ENCODE peak calls at places on chromosomes 3 and 15, in five cellular contexts. L, D, C, X and F are unnamed samples.

GRCh38 chr15:99416191-99417188 is 149.3 kb upstream of the MEF2A start:
- DNase-seq in L (no peak), D (no peak), C (no peak), X (peak; percentile 4), F (no peak)

GRCh38 chr3:186630950-186631624 is 9.1 kb upstream of the FETUB start:
- DNase-seq in L (no peak), D (no peak), C (no peak), X (no peak), F (no peak)

GRCh38 chr15:52683585-52683984 is 4.4 kb upstream of the ATOSA start:
- DNase-seq in L (no peak), D (no peak), C (no peak), X (no peak), F (no peak)

GRCh38 chr15:57440799-57441198 is 64.5 kb downstream of the CGNL1 start:
- DNase-seq in L (peak; percentile 98), D (no peak), C (peak; percentile 78), X (no peak), F (peak; percentile 91)

GRCh38 chr15:36175781-36176211 is 403.6 kb upstream of the CDIN1 start:
- DNase-seq in L (no peak), D (no peak), C (no peak), X (peak; percentile 4), F (no peak)

GRCh38 chr15:40003491-40003916 is 35.5 kb downstream of the SRP14 start:
- DNase-seq in L (no peak), D (no peak), C (no peak), X (no peak), F (no peak)

GRCh38 chr3:35322070-35322469 is 317.3 kb upstream of the ARPP21 start:
- DNase-seq in L (peak; percentile 6), D (no peak), C (no peak), X (no peak), F (peak; percentile 20)

GRCh38 chr15:56244237-56244810 is 645 bp upstream of the RFX7 start:
- DNase-seq in L (peak; percentile 87), D (peak; percentile 87), C (no peak), X (peak; percentile 80), F (peak; percentile 79)

GRCh38 chr3:11393401-11393800 is 121.2 kb downstream of the ATG7 start:
- DNase-seq in L (no peak), D (no peak), C (no peak), X (no peak), F (no peak)

GRCh38 chr15:81492303-81492702 is 118.3 kb upstream of the TMC3 start:
- DNase-seq in L (peak; percentile 87), D (no peak), C (no peak), X (no peak), F (peak; percentile 59)

GRCh38 chr3:32813180-32813579 is 4.6 kb upstream of the TRIM71 start:
- DNase-seq in L (no peak), D (peak; percentile 48), C (no peak), X (no peak), F (no peak)

GRCh38 chr3:99943931-99944761 is 126.5 kb downstream of the CMSS1 start:
- DNase-seq in L (peak; percentile 71), D (no peak), C (no peak), X (no peak), F (no peak)

GRCh38 chr3:128155614-128156360 is 2.5 kb downstream of the EEFSEC start:
- DNase-seq in L (no peak), D (no peak), C (no peak), X (no peak), F (no peak)

GRCh38 chr15:35717721-35718120 is 171.8 kb upstream of the DPH6 start:
- DNase-seq in L (peak; percentile 45), D (no peak), C (no peak), X (no peak), F (no peak)

GRCh38 chr15:97995881-97996603 is 35.5 kb downstream of the ARRDC4 start:
- DNase-seq in L (peak; percentile 31), D (peak; percentile 36), C (no peak), X (no peak), F (no peak)

GRCh38 chr3:52216585-52217408 is 8.6 kb downstream of the TLR9 start:
- DNase-seq in L (peak; percentile 85), D (no peak), C (no peak), X (peak; percentile 51), F (peak; percentile 79)

DNA sequence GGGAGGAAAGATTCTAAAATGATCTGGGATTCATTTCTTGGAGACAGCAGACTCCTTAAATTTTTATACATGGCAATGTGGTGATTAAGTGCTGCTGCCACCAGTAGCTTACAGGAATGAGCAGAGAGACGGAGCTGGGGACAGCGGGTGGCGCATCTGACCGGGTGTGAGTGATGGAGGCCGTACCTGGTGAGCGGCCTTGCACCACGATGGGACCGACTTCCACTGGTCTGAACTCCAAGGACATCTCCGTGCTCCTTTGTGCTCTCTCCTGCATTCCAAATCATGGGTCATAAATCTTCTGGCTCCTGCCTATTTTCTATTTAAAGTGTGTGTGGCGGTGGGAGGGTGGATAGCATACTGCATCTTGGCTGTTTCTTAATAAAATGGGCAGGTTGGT is 262.6 kb downstream of the ABHD5 start:
- DNase-seq in L (no peak), D (no peak), C (no peak), X (no peak), F (no peak)
- H3K4me3 ChIP-seq in L (no peak overlapping the region), D (no peak overlapping the region), C (no peak overlapping the region), X (no peak overlapping the region), F (no peak overlapping the region)

DNA sequence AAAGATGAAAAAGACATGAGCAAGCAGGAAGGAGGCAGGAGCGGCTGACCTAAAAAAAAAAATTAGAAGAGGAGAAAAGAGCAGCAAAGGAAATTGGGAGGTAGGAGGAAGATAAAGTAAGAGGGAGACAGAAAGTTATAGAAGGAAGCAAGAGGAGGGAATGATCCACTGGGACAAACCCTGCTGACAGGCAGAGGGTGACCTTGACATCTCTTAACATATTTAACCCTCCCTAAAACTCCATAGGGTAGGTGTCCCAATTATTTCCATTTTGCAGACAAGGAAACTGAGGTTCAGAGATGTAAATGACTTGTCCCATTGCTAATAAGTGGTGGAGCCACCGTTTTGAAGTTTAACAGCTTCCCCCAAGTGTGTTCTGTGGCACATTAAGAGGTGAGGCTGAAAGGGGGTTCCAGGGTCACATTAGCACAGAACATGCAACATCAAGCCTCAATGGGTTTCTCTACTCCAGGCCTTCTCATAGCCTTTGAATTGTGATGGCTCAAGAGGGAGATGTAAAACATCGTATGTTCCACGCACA is 37.4 kb upstream of the PRICKLE2 start:
- DNase-seq in L (no peak), D (no peak), C (no peak), X (no peak), F (no peak)
- TF ChIP-seq CTCF in L (peak; percentile 13), D (no peak), C (no peak), X (peak; percentile 19), F (peak; percentile 2)

DNA sequence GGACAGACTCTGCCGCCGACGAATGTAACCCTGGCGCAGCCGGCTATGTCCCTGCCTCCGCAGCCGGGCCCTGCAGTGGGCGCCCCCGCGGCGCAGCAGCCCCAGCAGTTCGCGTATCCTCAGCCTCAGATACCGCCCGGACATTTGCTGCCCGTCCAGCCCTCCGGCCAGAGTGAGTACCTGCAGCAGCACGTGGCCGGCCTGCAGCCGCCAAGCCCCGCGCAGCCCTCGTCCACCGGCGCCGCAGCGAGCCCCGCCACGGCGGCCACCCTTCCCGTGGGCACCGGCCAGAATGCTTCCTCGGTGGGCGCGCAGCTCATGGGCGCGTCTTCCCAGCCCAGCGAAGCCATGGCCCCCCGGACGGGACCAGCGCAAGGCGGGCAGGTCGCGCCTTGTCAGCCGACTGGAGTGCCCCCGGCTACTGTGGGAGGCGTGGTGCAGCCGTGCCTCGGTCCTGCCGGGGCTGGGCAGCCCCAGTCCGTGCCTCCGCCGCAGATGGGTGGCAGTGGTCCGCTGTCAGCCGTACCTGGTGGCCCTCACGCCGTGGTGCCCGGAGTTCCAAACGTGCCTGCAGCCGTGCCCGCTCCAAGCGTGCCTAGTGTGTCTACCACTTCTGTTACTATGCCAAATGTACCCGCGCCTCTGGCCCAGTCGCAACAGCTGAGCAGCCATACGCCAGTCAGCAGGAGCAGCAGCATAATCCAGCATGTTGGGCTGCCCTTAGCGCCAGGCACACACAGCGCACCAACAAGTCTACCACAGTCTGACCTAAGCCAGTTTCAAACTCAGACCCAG is 2.4 kb downstream of the TSC22D2 start:
- DNase-seq in L (peak; percentile 36), D (peak; percentile 41), C (no peak), X (peak; percentile 39), F (no peak)
- H3K4me3 ChIP-seq in L (peak overlapping the region; percentile 97), D (peak overlapping the region; percentile 78), C (peak overlapping the region; percentile 87), X (peak overlapping the region; percentile 91), F (peak overlapping the region; percentile 98)

DNA sequence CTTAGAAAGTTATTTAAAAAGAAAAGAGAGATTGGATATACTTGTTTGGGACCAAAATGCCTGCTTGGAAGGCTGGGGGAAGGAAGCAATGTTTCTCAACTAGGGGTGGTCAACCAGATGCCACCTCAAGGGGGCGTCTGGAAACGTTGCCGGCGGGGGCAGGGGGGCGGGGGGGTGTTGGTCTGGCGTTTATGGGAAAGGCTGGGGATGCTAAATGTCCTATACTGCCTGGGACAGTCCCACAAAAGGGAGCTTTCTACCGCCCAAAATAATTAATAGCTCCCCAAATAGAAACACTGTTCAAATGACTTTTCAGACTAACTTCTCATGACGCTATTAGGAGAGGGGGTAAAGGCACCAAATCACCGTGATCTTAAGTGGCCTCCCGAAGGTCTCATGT is 2.2 kb downstream of the POLG start:
- DNase-seq in L (peak; percentile 16), D (peak; percentile 41), C (no peak), X (peak; percentile 84), F (peak; percentile 24)
- TF ChIP-seq CTCF in L (peak; percentile 32), D (peak; percentile 48), C (peak; percentile 42), X (peak; percentile 50), F (peak; percentile 53)

GRCh38 chr3:20051123-20051806 is 11.0 kb downstream of the KAT2B start:
- DNase-seq in L (no peak), D (no peak), C (no peak), X (no peak), F (no peak)

GRCh38 chr3:20047940-20048339 is 7.7 kb downstream of the KAT2B start:
- DNase-seq in L (no peak), D (no peak), C (no peak), X (no peak), F (no peak)

GRCh38 chr3:20047341-20047779 is 7.1 kb downstream of the KAT2B start:
- DNase-seq in L (no peak), D (no peak), C (no peak), X (no peak), F (no peak)

GRCh38 chr3:20046556-20046955 is 6.3 kb downstream of the KAT2B start:
- DNase-seq in L (no peak), D (no peak), C (no peak), X (no peak), F (no peak)

DNA sequence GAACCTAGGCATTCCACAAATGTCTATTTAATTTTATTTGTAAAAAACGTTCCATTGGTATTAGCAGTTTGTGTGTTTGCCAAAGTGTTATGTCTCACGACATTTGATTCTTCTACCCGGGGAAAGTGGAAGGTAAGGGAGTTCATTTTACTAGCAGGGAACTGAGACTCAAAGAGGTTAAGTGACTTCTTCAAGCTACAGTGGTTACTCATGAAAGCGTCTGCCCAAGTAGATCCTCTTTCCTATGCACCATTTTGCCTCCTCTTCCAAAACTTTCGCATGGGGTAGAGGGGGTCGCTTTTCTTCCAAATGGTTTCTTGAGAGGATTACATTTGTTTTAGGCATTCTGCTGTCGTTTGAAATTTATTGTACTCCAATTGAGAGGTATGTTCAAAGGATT is 9.0 kb downstream of the KAT2B start:
- DNase-seq in L (no peak), D (no peak), C (no peak), X (no peak), F (no peak)
- H3K4me3 ChIP-seq in L (no peak overlapping the region), D (no peak overlapping the region), C (no peak overlapping the region), X (no peak overlapping the region), F (no peak overlapping the region)

GRCh38 chr3:134360046-134360445 is 14.2 kb downstream of the AMOTL2 start:
- DNase-seq in L (no peak), D (no peak), C (no peak), X (no peak), F (no peak)
- TF ChIP-seq CTCF in L (no peak), D (no peak), C (no peak), X (no peak), F (no peak)